ENCODE peak calls at places on chromosomes 16 and 17, in four cellular contexts. R is body of pancreas, P is left ventricle myocardium inferior, E is fibroblast of pulmonary artery. Q is an unnamed sample.

GRCh38 chr17:46756861-46757260 is 61.6 kb downstream of the WNT3 start:
- DNase-seq in P (no peak), E (no peak), R (no peak), Q (no peak)

GRCh38 chr17:81295031-81295677 is at the start of gene SLC38A10:
- DNase-seq in E (peak), P (peak), R (peak), Q (peak)

GRCh38 chr16:11977206-11978041 is 890 bp downstream of the SNX29 start:
- DNase-seq in E (peak), R (no peak), P (no peak), Q (peak)

GRCh38 chr17:9606453-9606852 is 30.0 kb downstream of the CFAP52 start:
- DNase-seq in R (no peak), P (no peak), E (no peak), Q (no peak)

GRCh38 chr17:79154446-79154845 is 79.8 kb downstream of the ENGASE start:
- DNase-seq in P (peak), E (no peak), R (peak), Q (no peak)

GRCh38 chr16:63613701-63614100 is 1508.2 kb downstream of the CDH11 start:
- DNase-seq in R (no peak), E (peak), P (no peak), Q (peak)

GRCh38 chr17:596763-597644 is 117.6 kb downstream of the VPS53 start:
- DNase-seq in R (no peak), E (peak), P (no peak), Q (peak)

GRCh38 chr16:82043680-82044584 is 8.9 kb downstream of the HSD17B2 start:
- DNase-seq in P (no peak), R (no peak), E (no peak), Q (peak)

GRCh38 chr17:77449908-77450741 is 309.4 kb downstream of the SEC14L1 start:
- DNase-seq in P (peak), E (peak), R (peak), Q (peak)

DNA sequence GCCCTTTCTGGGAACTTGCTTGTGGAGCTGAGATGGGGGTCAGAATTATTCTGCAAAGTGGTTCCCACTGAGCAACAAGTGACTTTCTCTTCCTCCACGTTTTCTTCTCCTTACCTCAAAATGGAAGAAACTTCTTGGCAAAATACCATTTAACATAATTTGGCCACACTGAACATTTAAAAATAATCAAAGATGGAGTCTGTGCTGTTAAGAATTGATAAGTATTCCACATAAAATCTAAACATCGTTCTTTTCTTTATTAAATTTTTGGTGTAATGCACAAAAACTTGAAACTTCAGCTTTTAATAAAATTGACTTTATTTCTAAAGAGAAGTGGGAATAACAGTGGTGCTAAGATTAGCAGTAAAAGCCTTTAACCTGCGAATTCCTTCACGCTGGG is 164.0 kb downstream of the PRKCA start:
- DNase-seq in P (no peak), E (no peak), R (no peak), Q (no peak)
- H3K4me3 ChIP-seq in P (no peak), E (peak), R (no peak), Q (no peak)

GRCh38 chr17:42980766-42981397 is 517 bp downstream of the RUNDC1 start:
- DNase-seq in R (peak), P (peak), E (peak), Q (peak)
- TF ChIP-seq CTCF in R (peak), P (peak), E (no peak), Q (no peak)

GRCh38 chr17:28861393-28862203 is 6.8 kb downstream of the ERAL1 start:
- DNase-seq in P (no peak), R (no peak), E (no peak), Q (no peak)
- H3K4me3 ChIP-seq in P (no peak), R (no peak), E (no peak), Q (no peak)

DNA sequence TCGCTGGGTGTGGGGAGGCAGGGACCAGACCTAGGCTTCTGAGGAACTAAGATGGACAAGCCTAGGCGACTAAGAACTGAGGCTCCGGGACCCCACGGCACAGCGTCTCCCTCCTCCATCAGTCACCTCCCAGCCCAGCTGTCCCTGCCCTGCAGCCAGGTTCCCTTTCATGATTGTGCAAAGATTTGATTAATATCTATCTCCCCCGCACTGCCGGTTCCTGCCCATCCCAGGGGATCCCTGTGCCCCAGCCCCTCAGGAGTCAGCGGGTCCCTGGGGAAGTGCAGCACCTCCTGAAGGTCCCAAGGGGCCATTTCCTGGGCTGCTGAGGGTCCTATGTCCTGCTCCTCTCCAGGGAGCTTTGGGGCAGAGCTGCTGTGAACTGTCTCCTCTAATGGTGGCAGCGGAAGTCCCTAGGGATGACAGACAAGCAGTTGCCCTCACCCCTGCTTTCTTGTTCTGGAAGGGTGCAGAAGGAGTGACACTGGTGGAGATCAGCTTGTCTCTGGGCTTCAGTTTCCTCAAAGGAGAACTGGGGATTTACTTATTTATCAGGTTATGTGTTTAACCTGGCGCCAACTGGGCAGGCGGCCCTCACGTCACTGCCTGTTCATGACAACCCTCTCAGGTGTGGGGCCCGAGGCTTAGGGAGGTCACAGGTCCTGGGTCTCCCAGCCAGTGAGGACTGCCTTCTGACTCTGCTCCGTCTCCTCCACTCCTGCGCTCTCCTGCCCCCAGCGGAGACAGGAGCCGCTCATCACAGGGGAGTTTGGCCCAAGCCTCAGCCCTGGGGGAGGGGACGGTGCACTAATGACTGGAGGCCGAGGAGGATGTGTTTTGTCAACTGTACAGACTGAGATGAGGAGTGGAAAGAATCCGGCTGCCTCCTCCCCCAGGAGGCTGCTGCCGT is 1.9 kb upstream of the C16orf74 start:
- DNase-seq in E (peak), R (peak), P (peak), Q (peak)
- TF ChIP-seq CTCF in E (peak), R (peak), P (peak), Q (peak)

GRCh38 chr16:2973605-2974318 is 4.6 kb downstream of the PAQR4 start:
- DNase-seq in P (no peak), E (no peak), R (no peak), Q (no peak)
- H3K4me3 ChIP-seq in P (no peak), E (no peak), R (no peak), Q (no peak)

GRCh38 chr16:50644245-50644644 is 36.9 kb downstream of the SNX20 start:
- DNase-seq in R (no peak), P (no peak), E (no peak), Q (no peak)

GRCh38 chr16:50645858-50646257 is 35.3 kb downstream of the SNX20 start:
- DNase-seq in R (no peak), E (no peak), P (no peak), Q (no peak)

GRCh38 chr16:50643192-50643591 is 37.9 kb downstream of the SNX20 start:
- DNase-seq in P (no peak), E (no peak), R (no peak), Q (no peak)

GRCh38 chr16:50646345-50646744 is 34.8 kb downstream of the SNX20 start:
- DNase-seq in R (no peak), E (no peak), P (no peak), Q (no peak)

GRCh38 chr16:50644730-50645129 is 36.4 kb downstream of the SNX20 start:
- DNase-seq in R (peak), E (peak), P (no peak), Q (peak)
- TF ChIP-seq CTCF in R (peak), E (peak), P (peak), Q (peak)

Q was measured in fibroblast of villous mesenchyme.